ENCODE peak calls at places on chromosomes 7 and 10, in seven cellular contexts. R is brain microvascular endothelial cell; I is effector memory CD4-positive, alpha-beta T cell; Y is astrocyte; C is GM23248; O is CD8-positive, alpha-beta T cell; J is GM23338. S is an unnamed sample.

GRCh38 chr7:149370790-149371189 is 90.1 kb downstream of the ZNF777 start:
- DNase-seq in Y (no peak), J (no peak), O (no peak), C (no peak), R (no peak), I (no peak), S (no peak)

GRCh38 chr7:51141451-51141971 is 175.1 kb downstream of the COBL start:
- DNase-seq in C (peak; percentile 77), O (no peak), J (peak; percentile 75), R (peak; percentile 43), Y (no peak), I (no peak), S (no peak)

GRCh38 chr10:85635650-85636049 is 730.9 kb downstream of the GRID1 start:
- DNase-seq in C (no peak), R (no peak), Y (no peak), I (no peak), J (no peak), O (no peak), S (no peak)

GRCh38 chr7:141916099-141916498 is at the start of gene OR9A4:
- DNase-seq in R (no peak), Y (no peak), J (no peak), C (no peak), O (no peak), I (no peak), S (no peak)

GRCh38 chr10:124025638-124026336 is 67.6 kb downstream of the CHST15 start:
- DNase-seq in Y (no peak), O (no peak), C (peak; percentile 21), R (no peak), I (no peak), J (peak; percentile 25), S (no peak)

GRCh38 chr10:132452216-132452650 is 55.2 kb downstream of the PWWP2B start:
- DNase-seq in R (no peak), C (no peak), I (no peak), J (no peak), O (no peak), Y (no peak), S (no peak)

GRCh38 chr10:21184216-21184615 is 287.1 kb upstream of the NEBL start:
- DNase-seq in R (peak; percentile 52), Y (no peak), I (no peak), J (no peak), O (no peak), C (no peak), S (no peak)

GRCh38 chr7:64868469-64868868 is 34.6 kb upstream of the ZNF273 start:
- DNase-seq in C (no peak), R (no peak), J (no peak), O (no peak), I (no peak), Y (no peak), S (no peak)

GRCh38 chr7:95905165-95905564 is 132.8 kb downstream of the DYNC1I1 start:
- DNase-seq in Y (no peak), O (no peak), C (peak; percentile 36), J (peak; percentile 56), I (no peak), R (peak; percentile 12), S (no peak)

GRCh38 chr7:86970547-86970946 is 88.9 kb downstream of the ELAPOR2 start:
- DNase-seq in O (no peak), C (no peak), I (no peak), Y (no peak), J (no peak), R (no peak), S (no peak)

GRCh38 chr10:124035928-124036558 is 57.4 kb downstream of the CHST15 start:
- DNase-seq in R (no peak), C (no peak), O (no peak), Y (no peak), I (no peak), J (no peak), S (no peak)

GRCh38 chr7:24366901-24367300 is 82.9 kb downstream of the NPY start:
- DNase-seq in C (no peak), I (no peak), O (no peak), R (no peak), Y (no peak), J (no peak), S (no peak)

GRCh38 chr7:135271255-135271615 is 37.6 kb downstream of the STRA8 start:
- DNase-seq in I (no peak), O (no peak), R (no peak), C (no peak), J (no peak), Y (no peak), S (no peak)

GRCh38 chr7:143217806-143218205 is 4.0 kb upstream of the TAS2R40 start:
- DNase-seq in C (no peak), O (no peak), I (no peak), Y (no peak), R (no peak), J (no peak), S (no peak)

GRCh38 chr10:38102889-38103288 is 8.8 kb downstream of the ZNF37A start:
- DNase-seq in I (no peak), J (no peak), O (no peak), R (no peak), Y (no peak), C (peak; percentile 16), S (no peak)

GRCh38 chr10:104337985-104338735 is at the start of gene ITPRIP:
- DNase-seq in O (peak; percentile 62), Y (peak; percentile 84), I (peak; percentile 61), R (peak; percentile 79), J (peak; percentile 74), C (peak; percentile 93), S (no peak)

GRCh38 chr10:52814506-52814905 is 41.9 kb upstream of the MBL2 start:
- DNase-seq in Y (no peak), C (no peak), I (no peak), J (peak; percentile 8), R (no peak), O (no peak), S (no peak)

GRCh38 chr7:38932509-38933168 is 23.6 kb upstream of the VPS41 start:
- DNase-seq in I (no peak), C (peak; percentile 64), O (peak; percentile 16), Y (peak; percentile 4), R (peak; percentile 42), J (peak; percentile 88), S (no peak)

GRCh38 chr10:47107226-47107625 is 192.8 kb upstream of the GDF10 start:
- DNase-seq in Y (no peak), I (no peak), J (no peak), R (no peak), O (no peak), C (no peak), S (no peak)

GRCh38 chr10:12214093-12214492 is 18.1 kb downstream of the CDC123 start:
- DNase-seq in J (no peak), I (no peak), C (no peak), R (no peak), O (no peak), Y (no peak), S (no peak)
- H3K27ac ChIP-seq in J (peak overlapping the region; percentile 41), I (no peak overlapping the region), C (peak overlapping the region; percentile 37), R (no peak overlapping the region), O (no peak overlapping the region), Y (no peak overlapping the region), S (no peak overlapping the region)

GRCh38 chr7:7731732-7732131 is 13.3 kb upstream of the RPA3 start:
- DNase-seq in Y (no peak), J (no peak), R (no peak), O (no peak), C (no peak), I (no peak), S (no peak)
- H3K27ac ChIP-seq in Y (no peak overlapping the region), J (no peak overlapping the region), R (no peak overlapping the region), O (no peak overlapping the region), C (no peak overlapping the region), I (no peak overlapping the region), S (no peak overlapping the region)

DNA sequence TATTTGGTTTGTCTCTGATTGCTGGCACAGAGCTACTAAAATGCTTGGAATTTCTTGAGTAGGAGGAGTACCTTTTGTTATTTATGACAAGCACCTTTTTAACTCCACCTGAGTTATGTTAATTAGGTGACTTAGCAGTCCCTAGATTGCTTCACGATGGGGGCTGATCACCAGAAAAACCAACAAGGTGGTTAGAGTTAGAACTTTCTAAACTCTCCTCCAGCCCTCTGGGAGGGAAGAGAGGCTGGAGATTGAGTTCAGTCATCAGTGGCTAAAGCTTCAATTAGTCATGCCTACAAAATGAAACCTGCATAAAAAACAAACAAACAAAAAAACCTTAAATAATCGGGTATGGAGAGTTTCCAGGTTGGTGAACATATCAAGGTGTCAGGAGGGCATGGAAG is 23.6 kb upstream of the ING3 start:
- DNase-seq in Y (no peak), J (peak; percentile 52), R (no peak), O (no peak), C (no peak), I (no peak), S (peak; percentile 2)
- H3K27ac ChIP-seq in Y (no peak overlapping the region), J (no peak overlapping the region), R (no peak overlapping the region), O (no peak overlapping the region), C (no peak overlapping the region), I (no peak overlapping the region), S (no peak overlapping the region)

DNA sequence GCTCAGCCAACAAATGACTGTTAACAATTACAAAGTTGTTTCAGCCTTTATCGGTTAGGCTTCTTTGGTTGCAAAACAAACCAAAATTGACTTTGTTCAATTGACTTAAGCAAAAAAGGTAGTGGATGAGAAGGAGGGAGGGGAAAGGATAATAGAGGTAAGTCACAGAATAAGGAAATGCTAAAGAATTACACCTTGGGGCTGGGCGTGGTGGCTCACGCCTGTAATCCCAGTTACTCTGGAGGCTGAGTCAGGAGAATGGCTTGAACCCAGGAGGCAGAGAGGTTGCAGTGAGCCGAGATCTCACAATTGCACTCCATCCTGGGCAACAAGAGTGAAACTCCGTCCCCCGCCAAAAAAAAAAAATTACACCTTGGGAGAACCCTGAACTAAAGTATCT is 41.4 kb downstream of the AHCYL2 start:
- DNase-seq in C (no peak), Y (no peak), R (no peak), I (no peak), J (no peak), O (no peak), S (no peak)
- H3K27ac ChIP-seq in C (no peak overlapping the region), Y (no peak overlapping the region), R (no peak overlapping the region), I (no peak overlapping the region), J (no peak overlapping the region), O (no peak overlapping the region), S (no peak overlapping the region)

GRCh38 chr7:27183682-27184341 is 1.2 kb downstream of the HOXA11 start:
- DNase-seq in R (no peak), C (peak; percentile 78), O (no peak), Y (no peak), I (no peak), J (no peak), S (no peak)
- H3K27ac ChIP-seq in R (no peak overlapping the region), C (peak overlapping the region; percentile 69), O (no peak overlapping the region), Y (no peak overlapping the region), I (no peak overlapping the region), J (no peak overlapping the region), S (peak overlapping the region; percentile 90)

GRCh38 chr7:293681-294439 is 3.9 kb downstream of the FOXL3 start:
- DNase-seq in Y (no peak), R (no peak), I (no peak), J (no peak), O (no peak), C (no peak), S (no peak)
- H3K27ac ChIP-seq in Y (no peak overlapping the region), R (no peak overlapping the region), I (no peak overlapping the region), J (no peak overlapping the region), O (no peak overlapping the region), C (no peak overlapping the region), S (no peak overlapping the region)

GRCh38 chr7:25951414-25952276 is 200.4 kb upstream of the NFE2L3 start:
- DNase-seq in J (peak; percentile 44), I (no peak), Y (no peak), O (no peak), C (peak; percentile 49), R (no peak), S (no peak)
- H3K27ac ChIP-seq in J (peak overlapping the region; percentile 78), I (no peak overlapping the region), Y (no peak overlapping the region), O (no peak overlapping the region), C (no peak overlapping the region), R (no peak overlapping the region), S (peak overlapping the region; percentile 61)

GRCh38 chr10:113001599-113002448 is 51.8 kb downstream of the TCF7L2 start:
- DNase-seq in R (no peak), O (no peak), I (no peak), J (no peak), C (peak; percentile 47), Y (no peak), S (no peak)
- H3K27ac ChIP-seq in R (no peak overlapping the region), O (no peak overlapping the region), I (no peak overlapping the region), J (peak overlapping the region; percentile 39), C (peak overlapping the region; percentile 33), Y (no peak overlapping the region), S (no peak overlapping the region)